ENCODE peak calls at places on chromosome 14, in five cellular contexts. F is fibroblast of lung; T is iPS DF 6.9; V is effector memory CD4-positive, alpha-beta T cell; N is naive thymus-derived CD4-positive, alpha-beta T cell. G is an unnamed sample. For H3K4me1, the result is how much of the 10 kb centered on the place peaks cover.

GRCh38 chr14:80150301-80150700 is 61.0 kb downstream of the DIO2 start:
- DNase-seq in F (peak), T (no peak), V (no peak), N (no peak), G (no peak)

GRCh38 chr14:99538733-99539132 is 57.5 kb downstream of the CCNK start:
- DNase-seq in F (no peak), T (no peak), V (no peak), N (no peak), G (no peak)

GRCh38 chr14:104424406-104425072 is 155.0 kb upstream of the C14orf180 start:
- DNase-seq in F (no peak), T (no peak), V (no peak), N (no peak), G (no peak)

GRCh38 chr14:61153436-61153835 is 127.7 kb downstream of the TMEM30B start:
- DNase-seq in F (peak), T (no peak), V (no peak), N (no peak), G (no peak)

GRCh38 chr14:96584199-96584906 is 82.2 kb downstream of the PAPOLA start:
- DNase-seq in F (peak), T (peak), V (no peak), N (peak), G (no peak)

GRCh38 chr14:78705989-78706388 is 535.8 kb downstream of the NRXN3 start:
- DNase-seq in F (no peak), T (no peak), V (no peak), N (no peak), G (no peak)

GRCh38 chr14:69489495-69489894 is 5.0 kb downstream of the PLEKHD1 start:
- DNase-seq in F (no peak), T (no peak), V (no peak), N (no peak), G (no peak)

GRCh38 chr14:104294983-104295680 is 156.7 kb downstream of the KIF26A start:
- DNase-seq in F (no peak), T (no peak), V (no peak), N (no peak), G (no peak)

GRCh38 chr14:51507556-51508511 is 143.9 kb upstream of the FRMD6 start:
- DNase-seq in F (peak), T (no peak), V (no peak), N (no peak), G (no peak)

GRCh38 chr14:105773584-105773983 is 247.2 kb downstream of the TMEM121 start:
- DNase-seq in F (no peak), T (no peak), V (no peak), N (no peak), G (no peak)

GRCh38 chr14:104328607-104329006 is 190.2 kb downstream of the KIF26A start:
- DNase-seq in F (no peak), T (no peak), V (no peak), N (no peak), G (no peak)

GRCh38 chr14:64391986-64392385 is 3.8 kb downstream of the MTHFD1 start:
- DNase-seq in F (no peak), T (no peak), V (no peak), N (no peak), G (no peak)

GRCh38 chr14:23285530-23286019 is 357 bp downstream of the HOMEZ start:
- DNase-seq in F (no peak), T (no peak), V (no peak), N (no peak), G (no peak)

GRCh38 chr14:53695692-53696091 is 260.9 kb downstream of the BMP4 start:
- DNase-seq in F (no peak), T (no peak), V (no peak), N (no peak), G (no peak)

GRCh38 chr14:21326972-21327371 is 47.1 kb downstream of the RPGRIP1 start:
- DNase-seq in F (no peak), T (no peak), V (no peak), N (no peak), G (no peak)

GRCh38 chr14:73472182-73473114 is 14.1 kb upstream of the NUMB start:
- DNase-seq in F (peak), T (peak), V (no peak), N (peak), G (peak)

GRCh38 chr14:70622111-70622712 is 19.5 kb upstream of the TTC9 start:
- DNase-seq in F (peak), T (peak), V (peak), N (peak), G (no peak)

GRCh38 chr14:54085841-54086240 is 129.2 kb upstream of the BMP4 start:
- DNase-seq in F (peak), T (no peak), V (no peak), N (no peak), G (no peak)

GRCh38 chr14:71474291-71474690 is 457.9 kb upstream of the RGS6 start:
- DNase-seq in F (no peak), T (no peak), V (no peak), N (no peak), G (no peak)

GRCh38 chr14:22898302-22898894 is 15.4 kb downstream of the REM2 start:
- DNase-seq in F (peak), T (no peak), V (no peak), N (no peak), G (no peak)

DNA sequence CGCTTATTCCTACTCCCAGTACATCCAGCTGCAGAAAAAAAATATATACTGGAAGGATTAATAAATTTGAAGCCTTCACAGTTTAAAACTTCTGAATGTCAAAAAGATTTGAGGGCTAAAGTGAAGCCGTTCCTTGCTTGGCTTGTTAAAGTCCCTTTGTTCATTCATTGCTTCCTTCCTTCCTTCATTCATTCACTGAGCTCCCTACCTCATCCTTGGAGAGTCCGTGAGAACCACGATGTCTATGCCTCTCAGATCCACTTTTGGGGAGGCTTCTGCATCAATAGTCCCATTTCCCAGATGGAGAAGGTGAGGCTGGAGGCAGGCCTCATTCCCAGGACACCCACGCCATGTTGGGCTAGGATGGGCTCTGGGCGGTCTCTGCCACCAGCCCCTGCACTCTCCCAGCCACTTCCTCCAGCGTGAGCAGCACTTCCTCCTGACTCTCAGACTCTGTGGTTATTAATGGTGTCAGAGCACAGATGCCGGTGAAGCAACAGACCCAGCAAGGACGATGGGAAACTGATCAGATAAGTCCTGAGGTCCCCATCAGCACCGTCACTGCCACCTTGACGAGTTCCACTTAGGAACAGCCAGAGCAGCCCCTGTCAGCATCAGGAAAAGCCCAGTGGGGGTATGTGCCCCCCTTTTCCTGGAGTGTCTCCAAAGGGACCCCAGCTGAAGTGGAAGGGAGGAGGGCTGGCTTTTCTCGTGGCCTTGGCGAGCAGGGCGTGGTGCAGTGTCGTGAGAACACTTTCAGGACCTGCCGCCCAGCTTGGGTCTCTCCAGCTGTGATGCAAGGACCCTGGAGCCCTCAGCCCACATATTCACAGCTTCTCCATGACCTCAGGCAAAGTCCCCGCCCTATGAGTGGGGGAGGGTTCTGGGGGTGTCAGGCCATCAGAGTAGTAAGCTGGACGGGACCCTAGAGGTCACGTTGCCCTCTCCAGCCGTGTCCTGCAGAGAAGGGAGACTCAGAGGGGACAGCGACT is 21.2 kb downstream of the ASB2 start:
- DNase-seq in F (no peak), T (no peak), V (peak), N (no peak), G (peak)
- H3K27ac ChIP-seq in F (no peak), T (no peak), V (peak), N (no peak), G (peak)

GRCh38 chr14:100573009-100573756 is 14.0 kb downstream of the BEGAIN start:
- DNase-seq in F (no peak), T (no peak), V (no peak), N (no peak), G (no peak)

GRCh38 chr14:100571837-100572236 is 15.4 kb downstream of the BEGAIN start:
- DNase-seq in F (no peak), T (no peak), V (no peak), N (no peak), G (no peak)

GRCh38 chr14:100575266-100575995 is 11.8 kb downstream of the BEGAIN start:
- DNase-seq in F (no peak), T (no peak), V (no peak), N (no peak), G (no peak)

GRCh38 chr14:100574642-100575031 is 12.6 kb downstream of the BEGAIN start:
- DNase-seq in F (no peak), T (no peak), V (no peak), N (no peak), G (no peak)

GRCh38 chr14:100573757-100574641 is 13.2 kb downstream of the BEGAIN start:
- DNase-seq in F (no peak), T (no peak), V (no peak), N (no peak), G (no peak)
- H3K4me1 ChIP-seq in F (under half), T (under half), V (under half), N (under half), G (under half)

GRCh38 chr14:94770251-94770749 is 387 bp upstream of the GSC start:
- DNase-seq in F (no peak), T (no peak), V (no peak), N (no peak), G (no peak)

GRCh38 chr14:94773017-94773681 is 3.2 kb upstream of the GSC start:
- DNase-seq in F (no peak), T (no peak), V (no peak), N (no peak), G (no peak)

GRCh38 chr14:94770815-94771190 is 890 bp upstream of the GSC start:
- DNase-seq in F (no peak), T (no peak), V (no peak), N (no peak), G (no peak)

GRCh38 chr14:94771191-94771905 is 1.4 kb upstream of the GSC start:
- DNase-seq in F (no peak), T (no peak), V (no peak), N (no peak), G (no peak)

GRCh38 chr14:94771906-94772468 is 2.1 kb upstream of the GSC start:
- DNase-seq in F (no peak), T (no peak), V (no peak), N (no peak), G (no peak)
- H3K4me3 ChIP-seq in F (no peak), T (no peak), V (no peak), N (no peak), G (no peak)

GRCh38 chr14:24964048-24964447 is 85.9 kb downstream of the STXBP6 start:
- DNase-seq in F (no peak), T (no peak), V (no peak), N (no peak), G (no peak)

GRCh38 chr14:24956104-24956503 is 93.8 kb downstream of the STXBP6 start:
- DNase-seq in F (no peak), T (no peak), V (no peak), N (no peak), G (no peak)

GRCh38 chr14:24958271-24958670 is 91.7 kb downstream of the STXBP6 start:
- DNase-seq in F (peak), T (no peak), V (no peak), N (no peak), G (no peak)

GRCh38 chr14:24960816-24961215 is 89.1 kb downstream of the STXBP6 start:
- DNase-seq in F (peak), T (no peak), V (no peak), N (no peak), G (no peak)

DNA sequence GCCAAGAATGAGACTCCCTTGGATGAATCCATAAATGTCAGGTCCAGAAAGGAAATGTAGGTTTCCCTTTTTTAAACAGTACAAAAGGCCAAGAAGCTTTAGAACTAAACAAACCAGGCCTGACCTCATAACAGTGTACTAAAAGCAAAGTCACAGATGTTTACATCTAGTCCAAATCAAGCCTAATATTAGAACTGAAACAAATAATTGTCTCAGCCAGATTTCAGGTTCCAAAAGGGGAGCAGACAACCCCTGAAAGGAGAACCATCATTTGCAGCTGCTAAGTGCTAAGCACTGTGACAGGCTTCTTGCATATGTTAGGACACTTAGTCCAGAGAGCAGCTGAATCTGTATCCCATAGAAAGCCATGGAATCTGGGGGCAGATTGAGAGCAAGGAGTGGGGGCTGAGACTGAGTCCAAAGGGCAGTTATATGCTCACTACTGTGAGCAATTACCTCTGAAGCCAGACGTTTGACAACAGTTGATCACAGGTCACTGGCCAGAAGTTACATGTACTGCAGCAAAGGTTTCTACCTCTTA is 90.1 kb downstream of the STXBP6 start:
- DNase-seq in F (no peak), T (no peak), V (no peak), N (no peak), G (no peak)
- H3K27ac ChIP-seq in F (peak), T (no peak), V (no peak), N (no peak), G (no peak)

G was measured in CD8-positive, alpha-beta memory T cell.